ENCODE peak calls at places on chromosomes 5 and 9, in five cellular contexts. One of them, this sample, is unnamed.

GRCh38 chr9:113646946-113647914 is 183.7 kb downstream of the RGS3 start:
- DNase-seq in nephron progenitor cell: no peak
- DNase-seq in frontal cortex: no peak
- DNase-seq in iPS-NIHi11: no peak
- DNase-seq in posterior vena cava: peak
- DNase-seq in this sample: no peak

GRCh38 chr9:10274983-10275382 is 337.8 kb downstream of the PTPRD start:
- DNase-seq in nephron progenitor cell: no peak
- DNase-seq in frontal cortex: no peak
- DNase-seq in iPS-NIHi11: no peak
- DNase-seq in posterior vena cava: no peak
- DNase-seq in this sample: no peak

GRCh38 chr5:74206571-74207550 is 433.7 kb downstream of the ENC1 start:
- DNase-seq in posterior vena cava: peak
- DNase-seq in frontal cortex: peak
- DNase-seq in iPS-NIHi11: peak
- DNase-seq in nephron progenitor cell: no peak
- DNase-seq in this sample: no peak

GRCh38 chr9:1285526-1285925 is 235.4 kb downstream of the DMRT2 start:
- DNase-seq in frontal cortex: no peak
- DNase-seq in iPS-NIHi11: no peak
- DNase-seq in posterior vena cava: no peak
- DNase-seq in nephron progenitor cell: no peak
- DNase-seq in this sample: no peak

GRCh38 chr5:61866930-61867329 is 439.1 kb upstream of the KIF2A start:
- DNase-seq in nephron progenitor cell: no peak
- DNase-seq in iPS-NIHi11: no peak
- DNase-seq in posterior vena cava: no peak
- DNase-seq in frontal cortex: no peak
- DNase-seq in this sample: no peak

GRCh38 chr5:82314964-82315728 is 37.0 kb upstream of the RPS23 start:
- DNase-seq in iPS-NIHi11: no peak
- DNase-seq in posterior vena cava: no peak
- DNase-seq in frontal cortex: no peak
- DNase-seq in nephron progenitor cell: no peak
- DNase-seq in this sample: no peak

GRCh38 chr5:137629646-137630045 is 106.2 kb downstream of the KLHL3 start:
- DNase-seq in frontal cortex: peak
- DNase-seq in iPS-NIHi11: peak
- DNase-seq in posterior vena cava: no peak
- DNase-seq in nephron progenitor cell: peak
- DNase-seq in this sample: peak

GRCh38 chr9:37471942-37472679 is 6.9 kb upstream of the ZBTB5 start:
- DNase-seq in iPS-NIHi11: peak
- DNase-seq in posterior vena cava: no peak
- DNase-seq in nephron progenitor cell: no peak
- DNase-seq in frontal cortex: peak
- DNase-seq in this sample: no peak

GRCh38 chr5:135356522-135357318 is 42.3 kb downstream of the MACROH2A1 start:
- DNase-seq in posterior vena cava: peak
- DNase-seq in frontal cortex: no peak
- DNase-seq in nephron progenitor cell: no peak
- DNase-seq in iPS-NIHi11: no peak
- DNase-seq in this sample: no peak

GRCh38 chr5:72307573-72307967 is 12.5 kb downstream of the MRPS27 start:
- DNase-seq in iPS-NIHi11: no peak
- DNase-seq in frontal cortex: no peak
- DNase-seq in posterior vena cava: no peak
- DNase-seq in nephron progenitor cell: no peak
- DNase-seq in this sample: no peak

GRCh38 chr5:80055491-80056170 is 20.5 kb downstream of the THBS4 start:
- DNase-seq in iPS-NIHi11: peak
- DNase-seq in posterior vena cava: no peak
- DNase-seq in nephron progenitor cell: no peak
- DNase-seq in frontal cortex: no peak
- DNase-seq in this sample: no peak

GRCh38 chr5:54580997-54581741 is 63.6 kb downstream of the SNX18 start:
- DNase-seq in posterior vena cava: no peak
- DNase-seq in iPS-NIHi11: no peak
- DNase-seq in nephron progenitor cell: no peak
- DNase-seq in frontal cortex: no peak
- DNase-seq in this sample: no peak

GRCh38 chr9:36603006-36603405 is 30.3 kb downstream of the MELK start:
- DNase-seq in posterior vena cava: no peak
- DNase-seq in frontal cortex: no peak
- DNase-seq in iPS-NIHi11: no peak
- DNase-seq in nephron progenitor cell: no peak
- DNase-seq in this sample: no peak

GRCh38 chr9:104286792-104287191 is 192.7 kb downstream of the SMC2 start:
- DNase-seq in nephron progenitor cell: no peak
- DNase-seq in posterior vena cava: no peak
- DNase-seq in iPS-NIHi11: no peak
- DNase-seq in frontal cortex: no peak
- DNase-seq in this sample: no peak

GRCh38 chr9:99515874-99516656 is 294.0 kb downstream of the SEC61B start:
- DNase-seq in posterior vena cava: no peak
- DNase-seq in iPS-NIHi11: no peak
- DNase-seq in frontal cortex: no peak
- DNase-seq in nephron progenitor cell: no peak
- DNase-seq in this sample: no peak

GRCh38 chr5:155148694-155149093 is 135.1 kb downstream of the KIF4B start:
- DNase-seq in posterior vena cava: no peak
- DNase-seq in frontal cortex: no peak
- DNase-seq in nephron progenitor cell: no peak
- DNase-seq in iPS-NIHi11: no peak
- DNase-seq in this sample: no peak

GRCh38 chr9:34590376-34591090 is 1.0 kb upstream of the CNTFR start:
- DNase-seq in nephron progenitor cell: peak
- DNase-seq in frontal cortex: no peak
- DNase-seq in posterior vena cava: no peak
- DNase-seq in iPS-NIHi11: no peak
- DNase-seq in this sample: no peak

GRCh38 chr9:132586830-132587483 is 4.6 kb downstream of the BARHL1 start:
- DNase-seq in nephron progenitor cell: peak
- DNase-seq in frontal cortex: no peak
- DNase-seq in iPS-NIHi11: no peak
- DNase-seq in posterior vena cava: no peak
- DNase-seq in this sample: no peak

GRCh38 chr9:134348404-134349155 is 22.3 kb downstream of the RXRA start:
- DNase-seq in nephron progenitor cell: no peak
- DNase-seq in posterior vena cava: no peak
- DNase-seq in frontal cortex: no peak
- DNase-seq in iPS-NIHi11: no peak
- DNase-seq in this sample: no peak

GRCh38 chr5:174425964-174426290 is 298.5 kb upstream of the MSX2 start:
- DNase-seq in posterior vena cava: no peak
- DNase-seq in nephron progenitor cell: no peak
- DNase-seq in frontal cortex: no peak
- DNase-seq in iPS-NIHi11: no peak
- DNase-seq in this sample: no peak

GRCh38 chr9:121926417-121926816 is 166.7 kb downstream of the TTLL11 start:
- DNase-seq in nephron progenitor cell: no peak
- DNase-seq in posterior vena cava: no peak
- DNase-seq in iPS-NIHi11: no peak
- DNase-seq in frontal cortex: no peak
- DNase-seq in this sample: no peak

GRCh38 chr9:134696433-134696832 is 54.8 kb downstream of the COL5A1 start:
- DNase-seq in iPS-NIHi11: no peak
- DNase-seq in frontal cortex: no peak
- DNase-seq in nephron progenitor cell: no peak
- DNase-seq in posterior vena cava: no peak
- DNase-seq in this sample: no peak

GRCh38 chr9:115192280-115192679 is 74.3 kb upstream of the TNC start:
- DNase-seq in frontal cortex: no peak
- DNase-seq in nephron progenitor cell: no peak
- DNase-seq in posterior vena cava: no peak
- DNase-seq in iPS-NIHi11: no peak
- DNase-seq in this sample: no peak

GRCh38 chr9:20623021-20623747 is 885 bp upstream of the MLLT3 start:
- DNase-seq in posterior vena cava: peak
- DNase-seq in frontal cortex: peak
- DNase-seq in nephron progenitor cell: peak
- DNase-seq in iPS-NIHi11: peak
- DNase-seq in this sample: peak

GRCh38 chr5:119379929-119380328 is 24.1 kb downstream of the TNFAIP8 start:
- DNase-seq in iPS-NIHi11: no peak
- DNase-seq in nephron progenitor cell: no peak
- DNase-seq in posterior vena cava: no peak
- DNase-seq in frontal cortex: no peak
- DNase-seq in this sample: no peak

GRCh38 chr9:91580136-91580535 is 156.5 kb upstream of the NFIL3 start:
- DNase-seq in posterior vena cava: no peak
- DNase-seq in frontal cortex: no peak
- DNase-seq in iPS-NIHi11: peak
- DNase-seq in nephron progenitor cell: no peak
- DNase-seq in this sample: no peak

GRCh38 chr5:56159521-56159947 is 73.6 kb downstream of the ANKRD55 start:
- DNase-seq in nephron progenitor cell: no peak
- DNase-seq in iPS-NIHi11: no peak
- DNase-seq in frontal cortex: no peak
- DNase-seq in posterior vena cava: no peak
- DNase-seq in this sample: no peak

This sample was measured in D721Med.